ENCODE peak calls at places on chromosomes 7 and 10, in ten cellular contexts. B is mammary epithelial cell, O is Peyer's patch, F is left ventricle myocardium inferior, M is stomach, U is pancreas, L is lower lobe of right lung, V is uterus, X is neural progenitor cell, N is psoas muscle. D is an unnamed sample.

GRCh38 chr7:148472406-148472805 is 118.2 kb upstream of the C7orf33 start:
- DNase-seq in U (no peak), O (no peak), B (peak; percentile 37), X (no peak), N (no peak), V (no peak), L (no peak), M (peak; percentile 17), F (no peak), D (no peak)

GRCh38 chr7:117810642-117811512 is 62.4 kb downstream of the CTTNBP2 start:
- DNase-seq in O (no peak), B (no peak), M (no peak), N (no peak), U (no peak), F (no peak), L (no peak), V (no peak), X (peak; percentile 53), D (no peak)

GRCh38 chr7:5422324-5423271 is 1.0 kb downstream of the TNRC18 start:
- DNase-seq in M (no peak), F (peak; percentile 26), V (peak; percentile 28), U (peak; percentile 16), N (no peak), L (peak; percentile 63), X (peak; percentile 83), B (no peak), O (peak; percentile 69), D (no peak)

GRCh38 chr7:130886438-130887135 is 152.6 kb upstream of the KLF14 start:
- DNase-seq in N (no peak), M (no peak), F (no peak), O (no peak), U (no peak), X (no peak), B (no peak), L (peak; percentile 57), V (no peak), D (no peak)

GRCh38 chr7:133481676-133482075 is 228.8 kb downstream of the EXOC4 start:
- DNase-seq in L (no peak), B (peak; percentile 68), X (no peak), F (no peak), U (no peak), V (no peak), N (no peak), O (no peak), M (no peak), D (no peak)

GRCh38 chr10:4294996-4295792 is 510.2 kb upstream of the KLF6 start:
- DNase-seq in B (no peak), X (no peak), O (no peak), F (no peak), M (no peak), N (no peak), V (no peak), L (no peak), U (no peak), D (no peak)

GRCh38 chr7:156892086-156892800 is 740 bp downstream of the LMBR1 start:
- DNase-seq in X (peak; percentile 80), M (peak; percentile 46), F (peak; percentile 51), N (peak; percentile 57), L (peak; percentile 73), V (peak; percentile 49), B (peak; percentile 36), U (peak; percentile 54), O (peak; percentile 74), D (no peak)

GRCh38 chr10:34638405-34639054 is 176.6 kb downstream of the PARD3 start:
- DNase-seq in X (peak; percentile 75), M (peak; percentile 84), V (peak; percentile 92), O (peak; percentile 74), U (peak; percentile 66), N (peak; percentile 83), F (peak; percentile 77), B (peak; percentile 61), L (peak; percentile 80), D (peak; percentile 94)

GRCh38 chr10:76984559-76985443 is 652.8 kb downstream of the KCNMA1 start:
- DNase-seq in V (peak; percentile 77), B (peak; percentile 45), L (peak; percentile 71), U (peak; percentile 53), N (peak; percentile 56), O (peak; percentile 69), F (peak; percentile 45), X (peak; percentile 90), M (peak; percentile 81), D (peak; percentile 70)

GRCh38 chr10:124902462-124902861 is 39.5 kb upstream of the ZRANB1 start:
- DNase-seq in L (no peak), O (no peak), V (no peak), X (no peak), U (no peak), N (no peak), M (no peak), F (no peak), B (no peak), D (no peak)

GRCh38 chr7:5423272-5423843 is at the start of gene TNRC18:
- DNase-seq in L (peak; percentile 62), X (no peak), V (peak; percentile 58), O (peak; percentile 74), U (peak; percentile 44), N (peak; percentile 53), B (no peak), M (peak; percentile 34), F (peak; percentile 62), D (no peak)

GRCh38 chr10:20606985-20607384 is 290.1 kb downstream of the NEBL start:
- DNase-seq in B (no peak), X (no peak), M (no peak), O (no peak), L (no peak), U (no peak), F (no peak), V (no peak), N (no peak), D (no peak)

GRCh38 chr10:117342638-117343037 is 32.6 kb downstream of the PDZD8 start:
- DNase-seq in F (no peak), X (no peak), M (no peak), N (no peak), V (no peak), L (no peak), U (no peak), O (no peak), B (peak; percentile 36), D (no peak)

GRCh38 chr7:27300401-27300800 is 57.8 kb downstream of the EVX1 start:
- DNase-seq in X (no peak), N (no peak), L (no peak), U (no peak), B (peak; percentile 46), V (no peak), O (no peak), M (no peak), F (no peak), D (no peak)

GRCh38 chr10:71945819-71946474 is 18.2 kb upstream of the CHST3 start:
- DNase-seq in M (no peak), O (no peak), L (no peak), U (no peak), V (no peak), X (no peak), N (no peak), F (no peak), B (no peak), D (no peak)
- H3K9me3 ChIP-seq in M (peaks cover 65% of the 10 kb centered on the region), O (peaks cover 44% of the 10 kb centered on the region), L (peaks cover 44% of the 10 kb centered on the region), U (no peaks in the 10 kb centered on the region), V (no peaks in the 10 kb centered on the region), X (peaks cover 16% of the 10 kb centered on the region), N (peaks cover 15% of the 10 kb centered on the region), F (peaks cover 54% of the 10 kb centered on the region), B (peaks cover 25% of the 10 kb centered on the region), D (peaks cover 4% of the 10 kb centered on the region)

DNA sequence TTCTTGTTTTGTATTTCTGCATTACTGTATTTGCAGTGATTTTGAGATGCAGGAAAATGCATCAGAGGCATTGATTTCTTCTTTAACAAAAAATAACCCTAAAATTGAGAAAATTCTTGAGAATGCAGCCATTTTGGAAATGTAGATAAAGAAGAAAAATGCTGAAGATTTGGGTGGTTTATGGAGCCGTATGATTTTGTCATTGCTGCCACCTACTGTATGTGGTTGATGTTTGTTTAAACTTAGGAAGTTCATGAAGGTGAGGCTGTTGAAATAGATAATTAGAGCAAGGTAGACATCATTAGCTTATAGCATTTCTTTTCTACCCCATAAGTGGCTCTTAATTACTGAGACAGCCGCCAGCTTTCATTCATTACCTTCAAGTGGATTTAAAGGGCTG is 92.1 kb upstream of the SAMD8 start:
- DNase-seq in B (peak; percentile 7), V (no peak), F (no peak), L (no peak), X (no peak), U (no peak), O (no peak), N (no peak), M (no peak), D (no peak)
- H3K4me1 ChIP-seq in B (no peaks in the 10 kb centered on the region), V (no peaks in the 10 kb centered on the region), F (peaks cover 37% of the 10 kb centered on the region), L (peaks cover 28% of the 10 kb centered on the region), X (peaks cover 25% of the 10 kb centered on the region), U (peaks cover 35% of the 10 kb centered on the region), O (peaks cover 11% of the 10 kb centered on the region), N (peaks cover 19% of the 10 kb centered on the region), M (peaks cover 76% of the 10 kb centered on the region), D (peaks cover 16% of the 10 kb centered on the region)

DNA sequence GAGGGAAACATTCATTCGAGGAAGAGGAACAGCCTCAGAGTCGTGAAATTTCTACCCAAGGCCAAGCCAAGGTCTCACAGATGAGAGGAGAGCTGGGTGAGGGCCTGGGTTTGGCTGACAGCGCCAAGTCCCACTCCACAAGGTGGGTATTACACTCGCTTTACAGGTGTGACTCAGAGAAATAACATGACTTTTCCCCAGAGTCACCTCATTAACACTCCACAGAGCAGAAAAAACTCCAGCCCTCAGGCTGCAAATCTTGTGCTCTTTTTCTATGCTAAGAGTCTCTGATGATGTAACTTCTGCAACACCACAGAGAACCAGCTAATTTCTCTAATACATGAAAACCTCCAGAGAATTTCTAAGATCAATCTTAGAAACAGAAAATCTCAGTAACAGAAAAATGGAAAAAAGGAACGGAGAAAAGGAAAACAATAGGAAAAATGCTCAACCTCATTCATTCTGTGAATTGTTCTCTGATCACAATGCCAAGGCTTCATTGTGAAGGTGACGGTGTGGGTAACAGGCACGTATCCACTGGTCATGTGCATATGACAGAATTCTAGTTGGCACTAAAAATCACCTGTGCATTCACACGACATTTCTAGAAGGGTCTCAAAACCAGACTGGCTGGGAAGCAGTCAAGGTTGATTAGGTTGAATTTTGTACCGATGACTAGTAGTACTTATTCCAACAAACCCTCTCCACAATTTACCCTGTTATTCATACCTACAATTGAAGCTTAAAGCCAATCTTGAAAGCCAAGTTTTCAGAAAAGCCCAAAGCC is 20.3 kb downstream of the YWHAG start:
- DNase-seq in L (no peak), M (no peak), V (no peak), B (peak; percentile 83), N (no peak), F (no peak), O (no peak), X (no peak), U (no peak), D (no peak)
- TF ChIP-seq CTCF in L (no peak), M (no peak), V (no peak), B (no peak), N (no peak), F (no peak), O (no peak), X (no peak), U (no peak), D (no peak)

DNA sequence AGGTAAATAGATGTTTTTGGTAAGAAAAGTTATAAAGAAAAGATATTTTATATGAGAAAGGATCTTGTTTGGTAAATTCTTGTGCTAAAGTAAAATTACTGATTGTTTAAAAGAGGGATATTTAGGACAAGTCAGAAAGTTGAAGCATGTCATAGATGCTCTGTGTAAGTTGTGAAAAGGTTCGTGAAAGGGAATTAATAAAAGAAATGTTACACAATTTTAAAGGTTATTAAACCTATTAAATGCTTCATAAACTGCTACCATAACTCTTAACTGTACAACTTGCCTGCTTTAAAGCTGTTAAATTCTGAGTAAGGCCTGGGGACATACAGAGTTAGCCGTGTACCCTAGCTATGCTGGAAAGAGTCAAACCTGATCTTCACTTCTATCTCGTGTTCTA is 634.1 kb downstream of the ACTR3B start:
- DNase-seq in V (no peak), X (peak; percentile 5), N (no peak), B (no peak), M (no peak), L (no peak), F (no peak), U (no peak), O (no peak), D (no peak)
- H3K9me3 ChIP-seq in V (no peaks in the 10 kb centered on the region), X (peaks cover 28% of the 10 kb centered on the region), N (no peaks in the 10 kb centered on the region), B (peaks cover 11% of the 10 kb centered on the region), M (peaks cover 33% of the 10 kb centered on the region), L (no peaks in the 10 kb centered on the region), F (peaks cover 44% of the 10 kb centered on the region), U (no peaks in the 10 kb centered on the region), O (no peaks in the 10 kb centered on the region), D (no peaks in the 10 kb centered on the region)

D was measured in right atrium auricular region.